ENCODE peak calls at places on chromosome 22, in eight cellular contexts. L, Q, U, H, P, I, E and N are unnamed samples. For H3K4me1, the result is how much of the 10 kb centered on the place peaks cover.

GRCh38 chr22:46071451-46072029 is 78.8 kb upstream of the PPARA start:
- DNase-seq in L (peak), Q (no peak), U (peak), H (no peak), P (peak), I (peak), E (peak), N (peak)

GRCh38 chr22:31852691-31853370 is 91.5 kb upstream of the YWHAH start:
- DNase-seq in L (no peak), Q (no peak), U (no peak), H (no peak), P (no peak), I (no peak), E (no peak), N (no peak)

GRCh38 chr22:37498289-37498909 is 12.2 kb upstream of the MFNG start:
- DNase-seq in L (no peak), Q (peak), U (no peak), H (no peak), P (peak), I (no peak), E (no peak), N (no peak)

GRCh38 chr22:38269466-38269865 is 3.3 kb downstream of the TMEM184B start:
- DNase-seq in L (no peak), Q (no peak), U (no peak), H (no peak), P (no peak), I (no peak), E (no peak), N (no peak)

GRCh38 chr22:47259990-47260389 is 497.5 kb downstream of the TBC1D22A start:
- DNase-seq in L (no peak), Q (no peak), U (no peak), H (no peak), P (no peak), I (no peak), E (no peak), N (no peak)

GRCh38 chr22:37147186-37147990 is 2.3 kb downstream of the IL2RB start:
- DNase-seq in L (no peak), Q (no peak), U (no peak), H (no peak), P (no peak), I (no peak), E (no peak), N (no peak)

GRCh38 chr22:27881404-27881803 is 37.7 kb downstream of the PITPNB start:
- DNase-seq in L (peak), Q (no peak), U (peak), H (no peak), P (peak), I (peak), E (peak), N (no peak)

GRCh38 chr22:41127447-41127846 is 35.1 kb downstream of the EP300 start:
- DNase-seq in L (no peak), Q (no peak), U (no peak), H (no peak), P (no peak), I (no peak), E (no peak), N (no peak)

GRCh38 chr22:45852826-45853225 is 124.1 kb downstream of the WNT7B start:
- DNase-seq in L (no peak), Q (no peak), U (no peak), H (no peak), P (no peak), I (no peak), E (no peak), N (no peak)

GRCh38 chr22:27896251-27896650 is 22.8 kb downstream of the PITPNB start:
- DNase-seq in L (no peak), Q (no peak), U (no peak), H (no peak), P (peak), I (no peak), E (no peak), N (no peak)

GRCh38 chr22:28670691-28671261 is 8.9 kb downstream of the TTC28 start:
- DNase-seq in L (no peak), Q (no peak), U (no peak), H (no peak), P (no peak), I (no peak), E (no peak), N (no peak)

GRCh38 chr22:37193629-37194191 is 5.7 kb upstream of the C1QTNF6 start:
- DNase-seq in L (no peak), Q (no peak), U (no peak), H (no peak), P (peak), I (peak), E (no peak), N (no peak)

GRCh38 chr22:36423461-36424404 is 36.0 kb upstream of the MYH9 start:
- DNase-seq in L (no peak), Q (no peak), U (no peak), H (no peak), P (no peak), I (no peak), E (no peak), N (no peak)

GRCh38 chr22:22246706-22247105 is 2.1 kb downstream of the VPREB1 start:
- DNase-seq in L (no peak), Q (no peak), U (no peak), H (no peak), P (no peak), I (no peak), E (no peak), N (peak)

GRCh38 chr22:27381552-27381951 is 420.0 kb downstream of the MN1 start:
- DNase-seq in L (no peak), Q (no peak), U (no peak), H (no peak), P (no peak), I (no peak), E (no peak), N (peak)

GRCh38 chr22:27267145-27267544 is 534.4 kb downstream of the MN1 start:
- DNase-seq in L (no peak), Q (no peak), U (no peak), H (no peak), P (no peak), I (no peak), E (no peak), N (no peak)

GRCh38 chr22:38724176-38724575 is 18.4 kb downstream of the GTPBP1 start:
- DNase-seq in L (no peak), Q (no peak), U (no peak), H (no peak), P (no peak), I (peak), E (no peak), N (no peak)

GRCh38 chr22:37225481-37225880 is 13.2 kb upstream of the SSTR3 start:
- DNase-seq in L (no peak), Q (no peak), U (no peak), H (no peak), P (peak), I (no peak), E (no peak), N (no peak)

GRCh38 chr22:39967996-39968968 is 8.1 kb downstream of the TMA7B start:
- DNase-seq in L (peak), Q (no peak), U (no peak), H (no peak), P (no peak), I (peak), E (peak), N (no peak)

GRCh38 chr22:38422615-38423511 is 32.1 kb downstream of the KCNJ4 start:
- DNase-seq in L (no peak), Q (no peak), U (no peak), H (no peak), P (peak), I (no peak), E (no peak), N (no peak)

GRCh38 chr22:38218661-38219331 is 17.0 kb downstream of the MAFF start:
- DNase-seq in L (peak), Q (peak), U (peak), H (no peak), P (peak), I (peak), E (peak), N (no peak)

GRCh38 chr22:29004647-29005371 is 56.8 kb downstream of the C22orf31 start:
- DNase-seq in L (peak), Q (no peak), U (peak), H (no peak), P (peak), I (no peak), E (peak), N (no peak)

GRCh38 chr22:46060292-46061123 is 83.5 kb upstream of the WNT7B start:
- DNase-seq in L (no peak), Q (no peak), U (no peak), H (no peak), P (no peak), I (peak), E (peak), N (no peak)

GRCh38 chr22:47175151-47175760 is 412.8 kb downstream of the TBC1D22A start:
- DNase-seq in L (no peak), Q (no peak), U (peak), H (no peak), P (peak), I (peak), E (no peak), N (no peak)

GRCh38 chr22:36435516-36436415 is 45.7 kb downstream of the TXN2 start:
- DNase-seq in L (peak), Q (no peak), U (no peak), H (no peak), P (peak), I (no peak), E (no peak), N (no peak)

GRCh38 chr22:39231197-39231950 is 13.4 kb downstream of the PDGFB start:
- DNase-seq in L (no peak), Q (no peak), U (no peak), H (no peak), P (no peak), I (no peak), E (no peak), N (no peak)

GRCh38 chr22:26318975-26319374 is 110.1 kb upstream of the ASPHD2 start:
- DNase-seq in L (no peak), Q (no peak), U (no peak), H (no peak), P (no peak), I (no peak), E (no peak), N (no peak)

GRCh38 chr22:36425977-36426523 is 38.3 kb upstream of the MYH9 start:
- DNase-seq in L (no peak), Q (no peak), U (peak), H (no peak), P (no peak), I (no peak), E (peak), N (no peak)

GRCh38 chr22:46359362-46359761 is 23.8 kb downstream of the TRMU start:
- DNase-seq in L (no peak), Q (no peak), U (no peak), H (no peak), P (peak), I (no peak), E (no peak), N (no peak)

GRCh38 chr22:27391092-27391770 is 410.3 kb downstream of the MN1 start:
- DNase-seq in L (no peak), Q (no peak), U (peak), H (no peak), P (no peak), I (peak), E (no peak), N (no peak)

GRCh38 chr22:31313366-31314147 is 21.3 kb upstream of the PIK3IP1 start:
- DNase-seq in L (peak), Q (peak), U (peak), H (no peak), P (peak), I (peak), E (peak), N (peak)

GRCh38 chr22:39088688-39089032 is 8.4 kb upstream of the APOBEC3H start:
- DNase-seq in L (no peak), Q (no peak), U (no peak), H (no peak), P (no peak), I (no peak), E (no peak), N (no peak)

GRCh38 chr22:45834241-45834640 is 142.7 kb downstream of the WNT7B start:
- DNase-seq in L (peak), Q (no peak), U (no peak), H (no peak), P (no peak), I (no peak), E (no peak), N (no peak)

GRCh38 chr22:48490513-48491411 is 1336.9 kb downstream of the BRD1 start:
- DNase-seq in L (no peak), Q (no peak), U (no peak), H (no peak), P (no peak), I (peak), E (no peak), N (no peak)

GRCh38 chr22:39226353-39226752 is 18.4 kb downstream of the PDGFB start:
- DNase-seq in L (no peak), Q (no peak), U (no peak), H (no peak), P (no peak), I (no peak), E (no peak), N (no peak)

GRCh38 chr22:32708835-32709234 is 92.7 kb upstream of the TIMP3 start:
- DNase-seq in L (no peak), Q (no peak), U (no peak), H (no peak), P (no peak), I (no peak), E (peak), N (no peak)

GRCh38 chr22:37088108-37088605 is 21.4 kb downstream of the TMPRSS6 start:
- DNase-seq in L (no peak), Q (no peak), U (no peak), H (no peak), P (no peak), I (no peak), E (no peak), N (no peak)

GRCh38 chr22:19057999-19058491 is 64.2 kb downstream of the DGCR2 start:
- DNase-seq in L (no peak), Q (no peak), U (no peak), H (no peak), P (no peak), I (peak), E (no peak), N (no peak)

GRCh38 chr22:37906364-37907008 is 389 bp downstream of the MICALL1 start:
- DNase-seq in L (no peak), Q (no peak), U (peak), H (no peak), P (peak), I (peak), E (no peak), N (no peak)

GRCh38 chr22:20080776-20081654 is 974 bp downstream of the DGCR8 start:
- DNase-seq in L (no peak), Q (peak), U (no peak), H (no peak), P (peak), I (no peak), E (no peak), N (no peak)

GRCh38 chr22:20083157-20083890 is 3.3 kb downstream of the DGCR8 start:
- DNase-seq in L (no peak), Q (no peak), U (no peak), H (no peak), P (no peak), I (no peak), E (no peak), N (no peak)

GRCh38 chr22:20079745-20080444 is at the start of gene DGCR8:
- DNase-seq in L (peak), Q (peak), U (peak), H (no peak), P (peak), I (peak), E (peak), N (peak)

GRCh38 chr22:20083891-20084546 is 4.0 kb downstream of the DGCR8 start:
- DNase-seq in L (no peak), Q (no peak), U (no peak), H (no peak), P (no peak), I (no peak), E (no peak), N (no peak)

DNA sequence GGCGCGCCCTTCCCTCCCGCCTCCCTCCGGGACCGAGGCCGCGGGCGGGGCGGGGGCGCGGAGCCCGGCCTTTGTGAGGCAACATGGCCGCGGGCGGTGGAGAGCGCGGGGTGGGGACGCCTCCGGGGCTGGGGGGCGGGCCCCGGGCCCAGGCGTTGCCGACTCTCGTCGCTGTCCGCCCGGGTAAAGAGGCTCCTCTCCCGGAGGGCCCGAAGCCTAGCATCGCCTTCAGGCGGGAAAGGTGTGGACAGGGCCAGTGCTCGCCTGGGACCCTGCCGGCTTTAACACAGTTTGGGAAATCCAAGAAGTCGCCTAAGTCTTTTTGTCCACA is 369 bp downstream of the DGCR8 start:
- DNase-seq in L (peak), Q (no peak), U (peak), H (no peak), P (peak), I (peak), E (peak), N (no peak)
- TF ChIP-seq POLR2A in L (no peak), Q (no peak), U (no peak), H (no peak), P (no peak), I (no peak), E (no peak), N (no peak)

DNA sequence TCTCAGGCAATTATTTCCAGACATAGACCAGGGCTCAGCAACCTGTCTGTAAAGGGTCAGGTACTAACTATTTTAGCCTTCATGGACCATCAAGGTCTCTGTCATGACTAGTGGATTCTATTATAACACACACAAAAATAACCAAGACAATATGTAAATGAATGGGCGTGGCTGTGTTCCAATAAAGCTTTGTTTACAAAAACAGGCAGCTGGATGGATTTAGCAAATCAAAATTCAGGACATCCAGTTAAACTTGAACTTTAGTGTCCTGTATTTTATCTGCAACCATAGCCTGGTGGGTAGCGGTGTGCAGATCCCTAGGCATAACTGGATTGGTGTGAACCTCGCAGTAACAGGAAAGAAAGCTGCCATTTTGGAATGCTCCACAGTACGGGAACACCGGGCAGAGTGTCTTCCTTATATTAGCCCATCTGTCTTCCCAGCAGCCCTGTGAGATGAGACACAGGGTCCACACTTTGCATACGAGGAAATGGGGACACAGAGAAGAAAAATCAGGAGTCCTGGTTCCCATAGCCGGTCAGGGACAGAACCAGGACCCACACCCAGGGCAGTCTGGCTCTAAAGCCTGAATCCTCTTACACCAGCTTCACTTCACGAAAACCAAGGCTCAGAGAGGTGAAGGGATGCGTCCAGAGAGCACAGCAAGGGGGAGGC is 15.6 kb downstream of the LIF start:
- DNase-seq in L (no peak), Q (no peak), U (no peak), H (no peak), P (no peak), I (no peak), E (no peak), N (no peak)
- H3K4me1 ChIP-seq in L (under half), Q (under half), U (under half), H (under half), P (under half), I (under half), E (under half), N (under half)

GRCh38 chr22:43637267-43637666 is 174.8 kb downstream of the EFCAB6 start:
- DNase-seq in L (no peak), Q (no peak), U (peak), H (no peak), P (no peak), I (no peak), E (no peak), N (no peak)
- TF ChIP-seq POLR2A in L (no peak), Q (no peak), U (no peak), H (no peak), P (no peak), I (no peak), E (no peak), N (no peak)

DNA sequence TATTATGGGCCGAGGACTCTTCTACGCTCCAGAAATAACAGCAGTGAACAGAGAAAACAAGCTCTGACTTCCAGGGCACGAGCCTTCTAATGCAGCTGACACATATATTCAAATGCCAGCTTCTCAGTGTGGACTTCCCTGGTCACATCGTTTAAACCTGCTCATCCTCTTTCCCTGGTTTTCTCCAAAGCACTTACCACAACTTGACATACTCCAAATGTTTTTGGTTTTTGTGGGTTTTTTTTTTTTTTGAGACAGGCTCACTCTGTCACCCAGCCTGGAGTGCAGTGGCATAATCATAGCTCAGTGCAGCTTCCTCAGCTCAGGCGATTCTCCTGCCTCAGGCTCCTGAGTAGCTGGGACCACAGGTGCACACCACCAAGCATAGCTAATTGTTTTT is 105.5 kb downstream of the MICAL3 start:
- DNase-seq in L (no peak), Q (no peak), U (no peak), H (no peak), P (no peak), I (peak), E (no peak), N (no peak)
- H3K4me1 ChIP-seq in L (under half), Q (under half), U (under half), H (under half), P (half or more), I (half or more), E (half or more), N (under half)

GRCh38 chr22:20980523-20980922 is 1.6 kb upstream of the LZTR1 start:
- DNase-seq in L (no peak), Q (no peak), U (no peak), H (no peak), P (no peak), I (no peak), E (no peak), N (no peak)

GRCh38 chr22:20980938-20981722 is 967 bp upstream of the LZTR1 start:
- DNase-seq in L (no peak), Q (no peak), U (no peak), H (no peak), P (no peak), I (no peak), E (no peak), N (no peak)

GRCh38 chr22:20982563-20982882 is 426 bp downstream of the LZTR1 start:
- DNase-seq in L (no peak), Q (no peak), U (no peak), H (no peak), P (no peak), I (no peak), E (no peak), N (no peak)

GRCh38 chr22:20983081-20983745 is 1.1 kb downstream of the LZTR1 start:
- DNase-seq in L (no peak), Q (no peak), U (no peak), H (no peak), P (no peak), I (no peak), E (no peak), N (no peak)

GRCh38 chr22:20981787-20982562 is at the start of gene LZTR1:
- DNase-seq in L (peak), Q (no peak), U (peak), H (no peak), P (peak), I (peak), E (peak), N (peak)
- TF ChIP-seq POLR2A in L (peak), Q (peak), U (peak), H (peak), P (peak), I (peak), E (peak), N (peak)

DNA sequence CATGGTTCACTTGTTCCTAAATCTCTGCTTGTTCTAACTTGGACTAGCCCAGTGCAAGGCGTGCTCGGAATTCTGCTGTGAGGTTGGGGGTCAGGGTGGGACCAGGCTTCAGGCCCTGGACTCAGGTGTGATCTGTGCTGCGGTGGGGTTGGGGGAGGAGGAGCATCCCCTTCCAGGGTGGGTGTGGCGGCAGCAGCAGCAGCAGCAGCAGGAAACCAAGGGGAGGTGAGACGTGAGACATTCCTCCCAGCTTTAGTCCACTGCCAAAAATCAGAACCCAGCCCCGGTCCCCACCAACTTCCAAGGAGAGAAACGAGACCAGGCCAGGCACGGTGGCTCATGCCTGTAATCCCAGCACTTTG is 31.8 kb downstream of the A4GALT start:
- DNase-seq in L (no peak), Q (no peak), U (peak), H (no peak), P (no peak), I (no peak), E (no peak), N (no peak)
- H3K4me1 ChIP-seq in L (under half), Q (under half), U (under half), H (under half), P (under half), I (half or more), E (half or more), N (half or more)

GRCh38 chr22:24077416-24077815 is 66.3 kb downstream of the CABIN1 start:
- DNase-seq in L (no peak), Q (no peak), U (no peak), H (no peak), P (no peak), I (peak), E (peak), N (no peak)
- TF ChIP-seq POLR2A in L (no peak), Q (no peak), U (no peak), H (no peak), P (no peak), I (no peak), E (no peak), N (no peak)